ENCODE peak calls at places on chromosome 2, in six cellular contexts. P is Jurkat, Clone E6-1; C is Panc1; V is effector CD4-positive, alpha-beta T cell; W is activated T-cell treated with anti-CD3 and anti-CD28 coated beads, Interleukin-2, amount 50 U/mL, for 72 hours; E is small intestine. Q is an unnamed sample.

GRCh38 chr2:28181801-28182200 is 210.9 kb upstream of the FOSL2 start:
- DNase-seq in P (no peak), C (no peak), V (no peak), W (no peak), E (peak; percentile 18), Q (no peak)

GRCh38 chr2:45857848-45858520 is 206.5 kb downstream of the PRKCE start:
- DNase-seq in P (no peak), C (no peak), V (no peak), W (no peak), E (no peak), Q (no peak)

GRCh38 chr2:191571163-191571769 is 106.7 kb upstream of the NABP1 start:
- DNase-seq in P (peak; percentile 47), C (peak; percentile 53), V (no peak), W (no peak), E (peak; percentile 34), Q (peak; percentile 91)

GRCh38 chr2:77839102-77839501 is 316.9 kb upstream of the LRRTM4 start:
- DNase-seq in P (no peak), C (no peak), V (no peak), W (no peak), E (no peak), Q (no peak)

GRCh38 chr2:189657867-189658266 is 3.4 kb upstream of the ASNSD1 start:
- DNase-seq in P (peak; percentile 95), C (no peak), V (no peak), W (peak; percentile 62), E (peak; percentile 53), Q (peak; percentile 18)

GRCh38 chr2:121293450-121294325 is 8.7 kb upstream of the TFCP2L1 start:
- DNase-seq in P (no peak), C (no peak), V (no peak), W (no peak), E (peak; percentile 94), Q (no peak)

GRCh38 chr2:48600917-48601316 is 16.7 kb upstream of the GTF2A1L start:
- DNase-seq in P (no peak), C (no peak), V (no peak), W (no peak), E (no peak), Q (no peak)

GRCh38 chr2:212109217-212109616 is 429.4 kb downstream of the ERBB4 start:
- DNase-seq in P (no peak), C (no peak), V (no peak), W (no peak), E (no peak), Q (no peak)

GRCh38 chr2:1543776-1544477 is 130.7 kb downstream of the TPO start:
- DNase-seq in P (no peak), C (no peak), V (no peak), W (no peak), E (no peak), Q (no peak)

GRCh38 chr2:46786228-46786627 is 129.4 kb downstream of the MCFD2 start:
- DNase-seq in P (no peak), C (no peak), V (no peak), W (no peak), E (no peak), Q (no peak)